ENCODE peak calls at places on chromosome 1, in five cellular contexts. R, Z, K, A and N are unnamed samples.

GRCh38 chr1:196464545-196464944 is 143.7 kb downstream of the KCNT2 start:
- DNase-seq in Z (no peak), A (no peak), K (no peak), R (no peak), N (no peak)

GRCh38 chr1:201346337-201346939 is 31.0 kb downstream of the TNNT2 start:
- DNase-seq in A (peak), K (no peak), R (no peak), Z (peak), N (no peak)

GRCh38 chr1:22471610-22472009 is 20.0 kb downstream of the ZBTB40 start:
- DNase-seq in K (no peak), R (no peak), Z (no peak), A (no peak), N (no peak)

GRCh38 chr1:3215198-3216045 is 146.4 kb downstream of the PRDM16 start:
- DNase-seq in R (no peak), K (no peak), A (no peak), Z (no peak), N (no peak)

GRCh38 chr1:154607084-154607747 is 770 bp downstream of the ADAR start:
- DNase-seq in K (no peak), A (peak), R (no peak), Z (peak), N (no peak)

GRCh38 chr1:94527447-94528031 is 14.0 kb downstream of the F3 start:
- DNase-seq in K (peak), A (no peak), Z (peak), R (no peak), N (no peak)

GRCh38 chr1:237386362-237387143 is 344.6 kb downstream of the RYR2 start:
- DNase-seq in Z (no peak), R (no peak), K (peak), A (no peak), N (no peak)

GRCh38 chr1:237736372-237737029 is 154.2 kb downstream of the ZP4 start:
- DNase-seq in A (no peak), R (no peak), K (no peak), Z (peak), N (no peak)

GRCh38 chr1:89670168-89670567 is 37.2 kb downstream of the LRRC8C start:
- DNase-seq in Z (no peak), R (no peak), K (peak), A (no peak), N (no peak)

GRCh38 chr1:227791425-227792090 is 23.9 kb upstream of the PRSS38 start:
- DNase-seq in K (no peak), Z (no peak), R (no peak), A (no peak), N (no peak)

GRCh38 chr1:227793079-227793947 is 22.2 kb upstream of the PRSS38 start:
- DNase-seq in Z (no peak), A (no peak), R (peak), K (peak), N (no peak)

GRCh38 chr1:227793948-227794812 is 21.3 kb upstream of the PRSS38 start:
- DNase-seq in R (peak), K (peak), A (no peak), Z (peak), N (no peak)

GRCh38 chr1:227790868-227791267 is 24.6 kb upstream of the PRSS38 start:
- DNase-seq in R (no peak), K (no peak), Z (no peak), A (no peak), N (no peak)

DNA sequence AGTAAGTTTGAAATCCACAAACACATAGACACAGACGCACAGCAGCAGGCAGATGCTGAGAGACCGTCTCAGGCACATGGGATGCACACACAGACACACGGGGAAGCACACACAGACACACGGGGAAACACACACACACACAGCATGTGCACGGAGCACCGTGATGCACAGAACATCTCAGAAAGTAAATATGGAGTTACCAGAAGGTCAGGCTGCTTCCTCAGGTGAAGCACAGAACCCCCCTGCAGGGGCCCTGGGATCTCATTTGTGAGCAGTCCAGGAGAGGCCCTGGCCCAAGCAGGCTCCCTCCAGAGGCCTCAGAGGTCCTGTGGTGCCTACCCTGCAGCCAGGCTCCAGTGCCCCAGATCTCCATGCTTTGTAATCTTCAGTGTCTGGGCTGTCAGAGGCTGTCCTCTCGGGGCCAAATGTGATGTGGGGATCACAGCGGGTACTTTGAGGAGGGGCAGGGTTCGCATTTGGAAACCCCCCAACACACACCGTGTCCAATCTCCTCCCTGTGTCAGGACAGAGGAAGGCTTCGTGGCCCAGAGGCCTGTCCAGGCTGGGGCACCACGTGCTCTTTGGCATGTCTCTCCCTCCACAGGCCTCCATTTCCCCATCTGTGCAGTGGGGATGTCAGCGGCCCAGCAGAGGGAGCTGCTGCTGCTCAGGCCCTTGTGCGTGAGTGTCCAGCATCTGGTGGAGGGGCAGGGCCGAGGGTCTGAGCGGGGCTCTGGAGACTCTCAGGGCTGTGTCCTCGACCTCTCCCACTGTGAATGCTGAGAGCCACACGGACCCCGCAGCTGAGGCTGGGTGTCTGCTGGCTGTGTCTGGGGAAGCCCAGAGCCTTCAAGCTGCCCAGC is 23.0 kb upstream of the PRSS38 start:
- DNase-seq in Z (no peak), A (no peak), K (no peak), R (peak), N (no peak)
- TF ChIP-seq CTCF in Z (no peak), A (no peak), K (no peak), R (no peak), N (no peak)

GRCh38 chr1:63601463-63601862 is 8.3 kb downstream of the PGM1 start:
- DNase-seq in A (no peak), R (no peak), K (no peak), Z (no peak), N (no peak)
- TF ChIP-seq CTCF in A (no peak), R (no peak), K (no peak), Z (no peak), N (no peak)

GRCh38 chr1:156964431-156964830 is 44.0 kb downstream of the LRRC71 start:
- DNase-seq in Z (no peak), A (no peak), K (no peak), R (no peak), N (no peak)

GRCh38 chr1:156969496-156969895 is 49.1 kb downstream of the LRRC71 start:
- DNase-seq in K (no peak), R (no peak), Z (no peak), A (no peak), N (no peak)

GRCh38 chr1:156973464-156973863 is 53.0 kb downstream of the LRRC71 start:
- DNase-seq in Z (no peak), R (no peak), A (no peak), K (no peak), N (no peak)

GRCh38 chr1:156975084-156975483 is 54.7 kb downstream of the LRRC71 start:
- DNase-seq in R (no peak), A (no peak), K (no peak), Z (no peak), N (no peak)

DNA sequence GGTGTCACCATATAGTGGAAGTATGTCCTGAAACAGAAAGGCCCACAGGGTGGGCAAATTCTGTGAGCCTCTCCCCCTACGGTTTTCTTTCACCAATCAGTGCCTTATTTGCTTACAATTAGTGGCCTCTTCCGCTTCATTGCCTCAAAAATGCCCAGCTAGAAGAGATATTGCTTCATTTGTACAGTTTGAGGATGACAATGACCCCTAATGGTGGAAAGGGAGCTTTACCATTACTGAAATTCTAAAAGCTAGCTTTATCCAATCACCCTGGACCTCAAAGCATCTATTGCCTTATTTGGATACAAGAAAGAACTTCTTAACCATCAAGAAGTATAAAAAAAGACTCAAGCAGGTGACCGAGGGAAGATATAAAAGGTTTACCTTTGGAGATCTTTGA is 49.6 kb downstream of the LRRC71 start:
- DNase-seq in K (no peak), A (no peak), Z (no peak), R (no peak), N (no peak)
- TF ChIP-seq CTCF in K (peak), A (peak), Z (peak), R (no peak), N (no peak)

GRCh38 chr1:159338018-159338417 is 35.9 kb downstream of the FCER1A start:
- DNase-seq in R (no peak), Z (no peak), K (no peak), A (no peak), N (no peak)
- TF ChIP-seq CTCF in R (no peak), Z (no peak), K (no peak), A (no peak), N (no peak)

DNA sequence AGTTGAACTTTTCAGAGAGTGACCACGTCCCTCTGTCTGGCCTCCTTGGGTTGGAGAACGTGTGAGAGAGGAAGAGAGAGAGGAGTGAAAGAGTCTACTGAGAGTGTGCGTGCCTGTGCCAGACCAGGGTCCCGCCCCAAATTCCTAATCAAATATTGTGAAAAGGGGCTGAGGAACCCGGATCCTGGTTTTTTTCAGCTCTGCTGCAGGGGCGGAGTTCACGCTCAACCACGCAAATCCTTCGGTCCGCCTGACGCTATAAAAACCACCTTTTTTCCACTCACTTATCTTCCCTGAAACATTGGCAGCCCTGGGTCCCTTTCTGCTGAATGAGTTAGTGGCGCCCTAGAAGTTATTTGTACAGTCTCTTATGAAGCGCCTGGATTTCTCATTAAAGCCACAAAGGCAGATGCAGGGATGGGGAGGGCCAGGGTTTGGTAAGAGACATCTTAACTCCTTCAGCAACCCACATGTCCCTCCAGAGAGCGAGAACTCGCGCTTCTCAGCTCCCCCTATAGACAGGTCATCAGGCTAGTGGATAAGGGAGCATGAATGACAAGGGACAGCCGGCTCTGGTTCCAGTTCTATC is at the start of gene FMOD:
- DNase-seq in R (peak), Z (no peak), K (peak), A (no peak), N (peak)
- TF ChIP-seq CTCF in R (peak), Z (no peak), K (peak), A (no peak), N (no peak)